ENCODE peak calls at places on chromosomes 7 and 10, in five cellular contexts. M, N, P, B and C are unnamed samples.

GRCh38 chr7:100130608-100131453 is 4.1 kb downstream of the MBLAC1 start:
- DNase-seq in M (peak), N (peak), P (peak), B (peak), C (peak)

GRCh38 chr7:5541087-5541992 is 117.7 kb upstream of the TNRC18 start:
- DNase-seq in M (no peak), N (peak), P (no peak), B (no peak), C (no peak)

GRCh38 chr10:84135836-84136235 is 3.5 kb upstream of the GHITM start:
- DNase-seq in M (no peak), N (no peak), P (no peak), B (no peak), C (peak)

GRCh38 chr7:105766421-105767191 is 109.8 kb downstream of the ATXN7L1 start:
- DNase-seq in M (no peak), N (peak), P (peak), B (no peak), C (no peak)

GRCh38 chr7:28298870-28299484 is 113.3 kb upstream of the CREB5 start:
- DNase-seq in M (peak), N (no peak), P (peak), B (peak), C (peak)

GRCh38 chr10:121243003-121243898 is 355.0 kb downstream of the FGFR2 start:
- DNase-seq in M (peak), N (no peak), P (no peak), B (no peak), C (no peak)

GRCh38 chr10:5935628-5936027 is 41.7 kb downstream of the IL15RA start:
- DNase-seq in M (no peak), N (no peak), P (no peak), B (no peak), C (no peak)

GRCh38 chr7:5390918-5391317 is 32.7 kb downstream of the TNRC18 start:
- DNase-seq in M (no peak), N (no peak), P (no peak), B (no peak), C (no peak)

GRCh38 chr7:47816647-47817046 is 131.6 kb downstream of the PKD1L1 start:
- DNase-seq in M (peak), N (no peak), P (no peak), B (no peak), C (no peak)